ENCODE peak calls at places on chromosomes 5 and 9, in four cellular contexts. K is HepG2, W is H1, V is GM12878. D is an unnamed sample. For H3K36me3, the result is how much of the 10 kb centered on the place peaks cover.

GRCh38 chr5:14105717-14106435 is 37.3 kb upstream of the TRIO start:
- DNase-seq in K (peak), W (no peak), V (no peak), D (no peak)

GRCh38 chr5:177416334-177416733 is 7.0 kb upstream of the F12 start:
- DNase-seq in K (no peak), W (no peak), V (no peak), D (no peak)

GRCh38 chr5:149202910-149203451 is 61.7 kb downstream of the ABLIM3 start:
- DNase-seq in K (no peak), W (no peak), V (no peak), D (no peak)

GRCh38 chr5:119363936-119364335 is 8.1 kb downstream of the TNFAIP8 start:
- DNase-seq in K (no peak), W (no peak), V (peak), D (no peak)

GRCh38 chr5:137752873-137753226 is 1.3 kb downstream of the HNRNPA0 start:
- DNase-seq in K (peak), W (peak), V (no peak), D (no peak)

GRCh38 chr5:58924306-58924705 is 341.4 kb downstream of the RAB3C start:
- DNase-seq in K (no peak), W (no peak), V (no peak), D (no peak)

GRCh38 chr9:38288502-38288901 is 104.0 kb upstream of the ALDH1B1 start:
- DNase-seq in K (no peak), W (no peak), V (no peak), D (no peak)

GRCh38 chr5:30401479-30402058 is 791.9 kb upstream of the CDH6 start:
- DNase-seq in K (peak), W (peak), V (no peak), D (peak)

DNA sequence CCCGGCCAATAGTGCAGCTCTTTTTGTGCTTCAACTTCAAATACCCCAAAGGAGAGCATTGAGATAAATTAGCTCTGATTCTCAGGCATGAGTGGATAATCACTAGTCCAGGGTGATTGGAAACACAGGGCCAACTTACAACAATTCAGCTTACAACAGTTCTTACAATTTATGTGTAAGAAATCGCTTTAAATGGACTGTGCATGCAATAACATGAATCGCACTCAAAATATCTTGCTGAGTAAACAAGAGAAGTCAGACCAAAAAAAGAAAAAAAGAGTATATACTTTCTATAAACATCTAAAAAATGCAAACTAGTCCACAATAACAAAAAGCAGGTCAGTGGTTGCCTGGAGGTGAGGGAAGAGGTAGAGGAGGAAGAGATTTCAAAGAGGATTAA is 150.6 kb upstream of the EDIL3 start:
- DNase-seq in K (no peak), W (no peak), V (no peak), D (no peak)
- TF ChIP-seq YY1 in K (no peak), W (no peak), V (no peak), D (no peak)

DNA sequence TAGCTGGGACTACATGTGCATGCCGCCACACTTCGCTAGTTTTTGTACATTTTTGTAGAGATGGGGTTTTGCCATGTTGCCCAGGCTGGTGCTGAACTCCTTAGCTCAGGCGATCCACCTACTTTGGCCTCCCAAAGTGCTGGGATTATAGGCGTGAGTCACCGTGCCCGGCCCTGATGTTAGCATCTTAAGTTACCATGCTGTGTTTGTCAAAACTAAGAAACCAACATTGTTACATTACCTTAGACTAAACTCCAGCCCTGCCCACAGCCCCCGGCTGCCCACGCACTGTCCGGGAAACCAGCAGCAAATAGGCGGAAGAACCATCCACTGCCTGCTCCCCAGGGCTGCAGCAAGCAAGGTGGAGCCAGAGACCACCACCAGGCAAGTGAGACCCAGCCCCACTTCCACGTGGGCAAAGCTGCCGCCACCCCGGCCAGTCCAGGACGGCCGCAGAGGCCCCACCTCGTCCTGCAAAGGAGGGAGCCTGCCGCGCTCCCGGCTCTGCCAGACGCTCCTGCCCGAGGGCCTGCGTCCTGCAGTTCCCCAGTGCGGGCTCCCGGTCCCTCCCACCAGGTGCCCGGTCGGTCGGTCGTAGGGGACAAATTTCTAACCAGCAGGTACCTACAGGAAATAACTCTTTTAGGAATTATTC is 35.7 kb upstream of the TXN start:
- DNase-seq in K (no peak), W (no peak), V (no peak), D (no peak)
- TF ChIP-seq SUZ12 in K (no peak), W (no peak), V (no peak), D (no peak)

GRCh38 chr5:10297646-10298204 is 10.0 kb downstream of the CMBL start:
- DNase-seq in K (no peak), W (no peak), V (no peak), D (no peak)
- H3K36me3 ChIP-seq in K (under half), W (under half), V (under half), D (under half)

DNA sequence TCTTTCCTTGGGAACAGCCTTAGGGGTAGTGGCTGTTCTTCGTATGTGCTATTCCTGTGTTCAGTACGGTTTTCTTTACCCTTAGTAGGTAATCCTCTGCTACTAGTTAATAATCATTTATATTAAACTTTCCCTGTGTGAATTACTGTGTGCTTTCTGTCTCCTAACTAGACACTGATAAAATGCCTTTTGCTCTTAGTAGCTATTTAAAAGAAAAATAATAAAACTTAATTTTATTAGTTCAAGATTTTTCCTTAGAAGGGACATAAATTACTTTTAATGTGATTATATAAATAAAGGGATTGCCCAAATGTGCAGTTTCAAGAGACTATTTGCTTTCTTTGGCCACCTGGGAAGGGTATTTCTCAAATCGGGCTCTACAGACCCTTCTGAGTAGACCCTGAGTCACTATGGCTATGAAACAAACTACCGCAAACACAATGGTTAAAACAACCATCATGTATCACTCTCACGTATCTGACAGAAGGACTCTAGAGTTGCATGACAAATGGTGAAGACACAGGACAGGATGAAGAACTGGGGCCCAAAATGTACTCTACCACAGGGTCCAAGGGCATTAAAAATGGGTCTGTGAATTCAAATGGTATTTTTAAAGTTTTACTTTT is 97.2 kb downstream of the TSSK1B start:
- DNase-seq in K (no peak), W (no peak), V (no peak), D (no peak)
- TF ChIP-seq YY1 in K (no peak), W (no peak), V (no peak), D (no peak)

GRCh38 chr9:124479947-124480620 is 27.1 kb downstream of the NR5A1 start:
- DNase-seq in K (no peak), W (no peak), V (no peak), D (no peak)

GRCh38 chr9:124479371-124479770 is 27.8 kb downstream of the NR5A1 start:
- DNase-seq in K (no peak), W (no peak), V (no peak), D (no peak)

GRCh38 chr9:124482431-124483031 is 24.7 kb downstream of the NR5A1 start:
- DNase-seq in K (no peak), W (peak), V (no peak), D (no peak)

GRCh38 chr9:124480621-124480981 is 26.6 kb downstream of the NR5A1 start:
- DNase-seq in K (peak), W (peak), V (no peak), D (peak)

GRCh38 chr9:124481115-124481514 is 26.1 kb downstream of the NR5A1 start:
- DNase-seq in K (no peak), W (no peak), V (no peak), D (no peak)
- TF ChIP-seq SUZ12 in K (no peak), W (no peak), V (no peak), D (no peak)

GRCh38 chr5:6616632-6617031 is 16.2 kb downstream of the NSUN2 start:
- DNase-seq in K (no peak), W (no peak), V (no peak), D (no peak)
- H3K36me3 ChIP-seq in K (half or more), W (under half), V (half or more), D (half or more)

DNA sequence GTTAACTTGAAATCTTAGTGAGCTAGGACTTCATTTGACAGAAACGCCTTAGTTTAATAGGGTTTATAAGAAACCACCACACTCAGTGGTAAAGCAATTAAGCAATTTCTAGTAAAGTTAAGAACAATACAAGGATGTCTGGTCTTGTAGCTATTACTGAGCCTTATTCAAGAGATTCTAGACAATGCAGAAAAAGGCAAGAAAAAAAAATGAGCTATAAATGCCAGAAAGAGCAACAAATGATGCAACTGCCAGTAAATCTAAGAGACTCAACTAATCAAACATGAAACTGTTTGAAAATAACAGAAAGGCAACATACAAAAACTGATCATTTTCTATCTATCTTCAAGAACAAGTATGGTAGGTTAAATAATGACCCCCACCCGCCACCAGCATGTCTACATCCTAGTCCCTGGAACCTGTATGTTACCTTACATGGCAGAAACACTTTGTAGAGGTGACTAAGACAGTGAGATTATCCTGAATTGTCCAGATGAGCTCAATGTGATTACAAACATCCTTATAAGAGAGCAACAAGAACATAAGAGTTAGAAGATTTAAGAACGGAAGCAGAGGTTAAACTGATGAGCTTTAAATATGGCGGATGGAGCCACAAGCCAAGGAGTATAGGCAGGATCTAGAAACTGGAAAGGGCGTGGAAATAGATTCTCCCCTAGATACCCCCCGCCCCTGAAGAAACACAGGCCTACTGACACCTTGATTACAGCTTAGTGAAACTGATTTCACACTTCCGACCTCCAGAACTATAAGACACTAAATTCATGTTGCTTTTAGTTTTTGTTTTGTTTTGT is 93.0 kb downstream of the SUSD1 start:
- DNase-seq in K (no peak), W (no peak), V (no peak), D (no peak)
- TF ChIP-seq YY1 in K (no peak), W (no peak), V (no peak), D (no peak)

D was measured in NT2/D1.